ENCODE peak calls at places on chromosomes 7 and 10, in nine cellular contexts. P is NCI-H226; G is H7; I is endodermal cell; K is neural crest cell; S is activated naive CD4-positive, alpha-beta T cell treated with Interleukin-2 at 50 U/mL for 16 hours; V is esophagus squamous epithelium; Z is NCI-H1105 treated with DMSO at 0.1 percent for 48 hours; B is vagina. Y is an unnamed sample.
A peak's percentile ranks its signal among the peaks of the same experiment; 100 is the strongest.

GRCh38 chr7:150621376-150621775 is 10.8 kb downstream of the GIMAP6 start:
- DNase-seq in S (no peak), G (no peak), B (no peak), K (no peak), V (no peak), P (no peak), Z (no peak), I (no peak), Y (no peak)

GRCh38 chr7:214410-215212 is 22.2 kb downstream of the FAM20C start:
- DNase-seq in B (no peak), K (no peak), S (no peak), I (no peak), G (no peak), V (no peak), P (peak; percentile 80), Z (no peak), Y (peak; percentile 79)

GRCh38 chr10:21078410-21079329 is 181.6 kb upstream of the NEBL start:
- DNase-seq in K (peak; percentile 70), V (no peak), Z (peak; percentile 42), G (peak; percentile 63), S (no peak), B (no peak), P (peak; percentile 57), I (peak; percentile 90), Y (peak; percentile 62)

GRCh38 chr10:44310762-44311562 is 73.9 kb downstream of the CXCL12 start:
- DNase-seq in Z (peak; percentile 4), S (peak; percentile 62), B (peak; percentile 91), I (peak; percentile 97), P (no peak), K (peak; percentile 86), G (peak; percentile 93), V (no peak), Y (peak; percentile 81)

GRCh38 chr10:121754667-121755066 is 156.4 kb upstream of the FGFR2 start:
- DNase-seq in Z (no peak), P (no peak), I (no peak), G (no peak), S (no peak), B (no peak), V (no peak), K (no peak), Y (no peak)

GRCh38 chr7:57403601-57404342 is 46.2 kb upstream of the ZNF716 start:
- DNase-seq in K (no peak), I (no peak), B (peak; percentile 77), G (no peak), V (no peak), P (no peak), S (no peak), Z (peak; percentile 68), Y (peak; percentile 72)

GRCh38 chr10:77565590-77566023 is 72.0 kb downstream of the KCNMA1 start:
- DNase-seq in Z (no peak), P (peak; percentile 10), B (peak; percentile 65), K (no peak), I (peak; percentile 57), G (no peak), S (no peak), V (no peak), Y (peak; percentile 17)

GRCh38 chr7:9488555-9488954 is 1055.1 kb downstream of the NXPH1 start:
- DNase-seq in K (no peak), B (no peak), P (no peak), Z (no peak), G (no peak), S (no peak), V (no peak), I (no peak), Y (peak; percentile 1)

GRCh38 chr7:114295522-114295921 is 119.1 kb upstream of the FOXP2 start:
- DNase-seq in B (no peak), I (no peak), Z (no peak), P (no peak), V (no peak), K (no peak), G (no peak), S (no peak), Y (no peak)

GRCh38 chr7:150855476-150856302 is 3.4 kb downstream of the AOC1 start:
- DNase-seq in B (peak; percentile 3), I (peak; percentile 43), G (no peak), Z (no peak), K (no peak), V (no peak), P (no peak), S (no peak), Y (no peak)

GRCh38 chr7:141519623-141520022 is 31.6 kb upstream of the AGK start:
- DNase-seq in I (no peak), P (no peak), V (no peak), K (no peak), Z (no peak), B (no peak), S (no peak), G (no peak), Y (no peak)

GRCh38 chr7:84055904-84056615 is 138.5 kb downstream of the SEMA3A start:
- DNase-seq in V (no peak), S (no peak), P (no peak), Z (no peak), K (no peak), B (no peak), G (no peak), I (no peak), Y (no peak)

GRCh38 chr7:30595461-30596042 is 874 bp downstream of the GARS1 start:
- DNase-seq in B (no peak), G (no peak), P (no peak), I (no peak), V (no peak), Z (peak; percentile 23), S (no peak), K (no peak), Y (peak; percentile 16)

GRCh38 chr10:47175181-47176080 is 124.6 kb upstream of the GDF10 start:
- DNase-seq in Z (no peak), K (no peak), I (peak; percentile 51), B (peak; percentile 70), P (no peak), G (no peak), S (no peak), V (no peak), Y (no peak)

GRCh38 chr10:84543948-84544347 is 215.6 kb downstream of the CCSER2 start:
- DNase-seq in P (no peak), S (no peak), Z (no peak), V (no peak), G (no peak), I (peak; percentile 37), K (no peak), B (no peak), Y (no peak)

GRCh38 chr7:148175512-148175911 is 415.1 kb upstream of the C7orf33 start:
- DNase-seq in G (no peak), B (no peak), K (no peak), S (no peak), V (no peak), Z (no peak), P (no peak), I (no peak), Y (no peak)

GRCh38 chr7:73999664-74000420 is 28.1 kb upstream of the ELN start:
- DNase-seq in G (no peak), I (no peak), V (no peak), P (peak; percentile 82), B (no peak), K (no peak), S (no peak), Z (no peak), Y (peak; percentile 88)

GRCh38 chr7:85686410-85687181 is 499.7 kb upstream of the SEMA3D start:
- DNase-seq in B (no peak), V (no peak), P (no peak), Z (no peak), G (no peak), K (no peak), I (peak; percentile 40), S (no peak), Y (no peak)

Y was measured in Daoy.